ENCODE peak calls at places on chromosomes 11 and 22, in seven cellular contexts. F is glutamatergic neuron, L is PC-9, G is H1, A is astrocyte, N is mammary epithelial cell, X is ovary. I is an unnamed sample.
A peak's percentile ranks its signal among the peaks of the same experiment; 100 is the strongest.

GRCh38 chr11:61955416-61956135 is 5.4 kb downstream of the BEST1 start:
- DNase-seq in F (peak; percentile 46), L (no peak), G (peak; percentile 93), A (no peak), N (no peak), X (peak; percentile 65), I (peak; percentile 47)

GRCh38 chr11:1122356-1123002 is 35.3 kb upstream of the MUC5AC start:
- DNase-seq in F (no peak), L (no peak), G (no peak), A (no peak), N (no peak), X (no peak), I (no peak)

GRCh38 chr11:131977854-131978253 is 607.4 kb downstream of the NTM start:
- DNase-seq in F (no peak), L (no peak), G (no peak), A (peak; percentile 93), N (peak; percentile 78), X (no peak), I (no peak)

GRCh38 chr11:117950320-117950719 is 21.1 kb upstream of the TMPRSS13 start:
- DNase-seq in F (no peak), L (no peak), G (peak; percentile 22), A (no peak), N (no peak), X (no peak), I (no peak)

GRCh38 chr22:36327922-36328551 is 59.7 kb downstream of the MYH9 start:
- DNase-seq in F (no peak), L (no peak), G (no peak), A (peak; percentile 67), N (no peak), X (no peak), I (no peak)

GRCh38 chr11:14974723-14975587 is 2.8 kb upstream of the CALCA start:
- DNase-seq in F (peak; percentile 77), L (peak; percentile 9), G (peak; percentile 85), A (peak; percentile 11), N (peak; percentile 33), X (no peak), I (peak; percentile 67)

GRCh38 chr11:123063396-123064267 is 1.7 kb upstream of the HSPA8 start:
- DNase-seq in F (peak; percentile 28), L (no peak), G (no peak), A (peak; percentile 41), N (peak; percentile 60), X (peak; percentile 68), I (no peak)

GRCh38 chr22:21014202-21015050 is 539 bp upstream of the P2RX6 start:
- DNase-seq in F (peak; percentile 98), L (peak; percentile 45), G (peak; percentile 94), A (peak; percentile 81), N (peak; percentile 78), X (peak; percentile 91), I (peak; percentile 98)

GRCh38 chr11:77065878-77066228 is 918 bp upstream of the CAPN5 start:
- DNase-seq in F (no peak), L (no peak), G (no peak), A (peak; percentile 29), N (no peak), X (peak; percentile 76), I (peak; percentile 32)

GRCh38 chr11:23263466-23263865 is 403.2 kb upstream of the CCDC179 start:
- DNase-seq in F (no peak), L (no peak), G (no peak), A (peak; percentile 36), N (no peak), X (no peak), I (no peak)

GRCh38 chr11:12248330-12248729 is 129.0 kb upstream of the PARVA start:
- DNase-seq in F (no peak), L (peak; percentile 88), G (no peak), A (no peak), N (no peak), X (peak; percentile 46), I (no peak)

GRCh38 chr11:77126156-77126775 is 1.8 kb upstream of the MYO7A start:
- DNase-seq in F (no peak), L (no peak), G (no peak), A (no peak), N (no peak), X (no peak), I (no peak)

GRCh38 chr11:2812371-2812991 is 73.1 kb downstream of the CDKN1C start:
- DNase-seq in F (no peak), L (no peak), G (no peak), A (no peak), N (no peak), X (peak; percentile 63), I (no peak)

GRCh38 chr11:2766166-2766565 is 66.4 kb upstream of the KCNQ1OT1 start:
- DNase-seq in F (no peak), L (no peak), G (no peak), A (no peak), N (no peak), X (no peak), I (no peak)

GRCh38 chr11:90426442-90426841 is 203.6 kb upstream of the CHORDC1 start:
- DNase-seq in F (no peak), L (no peak), G (no peak), A (no peak), N (no peak), X (no peak), I (no peak)

GRCh38 chr11:76639621-76640020 is 30.9 kb downstream of the LRRC32 start:
- DNase-seq in F (no peak), L (no peak), G (no peak), A (no peak), N (no peak), X (no peak), I (no peak)

GRCh38 chr22:35315855-35316745 is 16.4 kb downstream of the TOM1 start:
- DNase-seq in F (no peak), L (no peak), G (no peak), A (no peak), N (no peak), X (no peak), I (no peak)

GRCh38 chr11:11279956-11280689 is 72.9 kb downstream of the CSNK2A3 start:
- DNase-seq in F (no peak), L (no peak), G (no peak), A (no peak), N (no peak), X (no peak), I (no peak)

GRCh38 chr11:85826096-85826855 is 15.3 kb upstream of the SYTL2 start:
- DNase-seq in F (peak; percentile 53), L (no peak), G (no peak), A (no peak), N (peak; percentile 41), X (peak; percentile 32), I (peak; percentile 26)
- TF ChIP-seq CTCF in F (peak; percentile 37), L (peak; percentile 69), G (peak; percentile 69), A (peak; percentile 35), N (peak; percentile 73), X (no peak), I (peak; percentile 43)

GRCh38 chr22:30754971-30755759 is 60.5 kb downstream of the OSBP2 start:
- DNase-seq in F (peak; percentile 62), L (peak; percentile 60), G (peak; percentile 64), A (peak; percentile 62), N (peak; percentile 65), X (peak; percentile 48), I (peak; percentile 41)
- TF ChIP-seq CTCF in F (peak; percentile 41), L (peak; percentile 87), G (peak; percentile 90), A (peak; percentile 82), N (peak; percentile 67), X (peak; percentile 19), I (peak; percentile 52)

GRCh38 chr11:41306435-41306834 is 153.0 kb downstream of the LRRC4C start:
- DNase-seq in F (no peak), L (no peak), G (no peak), A (peak; percentile 79), N (no peak), X (no peak), I (no peak)

GRCh38 chr11:41307371-41308080 is 151.9 kb downstream of the LRRC4C start:
- DNase-seq in F (no peak), L (no peak), G (no peak), A (no peak), N (no peak), X (no peak), I (no peak)

GRCh38 chr11:41309111-41309522 is 150.3 kb downstream of the LRRC4C start:
- DNase-seq in F (no peak), L (no peak), G (no peak), A (no peak), N (no peak), X (no peak), I (no peak)

GRCh38 chr11:41308286-41308685 is 151.2 kb downstream of the LRRC4C start:
- DNase-seq in F (no peak), L (no peak), G (no peak), A (no peak), N (no peak), X (no peak), I (no peak)

GRCh38 chr11:41309716-41310115 is 149.7 kb downstream of the LRRC4C start:
- DNase-seq in F (no peak), L (no peak), G (no peak), A (no peak), N (no peak), X (no peak), I (no peak)
- TF ChIP-seq CTCF in F (no peak), L (peak; percentile 34), G (peak; percentile 5), A (no peak), N (no peak), X (no peak), I (no peak)

GRCh38 chr22:38139901-38140300 is 29.4 kb upstream of the BAIAP2L2 start:
- DNase-seq in F (no peak), L (no peak), G (no peak), A (no peak), N (no peak), X (no peak), I (no peak)

GRCh38 chr22:38141574-38141973 is 31.1 kb upstream of the BAIAP2L2 start:
- DNase-seq in F (no peak), L (no peak), G (no peak), A (no peak), N (no peak), X (no peak), I (no peak)

GRCh38 chr22:38148252-38148651 is 33.4 kb downstream of the PLA2G6 start:
- DNase-seq in F (no peak), L (peak; percentile 48), G (no peak), A (peak; percentile 81), N (peak; percentile 70), X (no peak), I (no peak)

GRCh38 chr22:38142606-38143005 is 32.1 kb upstream of the BAIAP2L2 start:
- DNase-seq in F (no peak), L (no peak), G (no peak), A (no peak), N (no peak), X (no peak), I (no peak)

GRCh38 chr22:38144025-38144405 is 33.5 kb upstream of the BAIAP2L2 start:
- DNase-seq in F (no peak), L (peak; percentile 22), G (no peak), A (no peak), N (no peak), X (no peak), I (no peak)
- TF ChIP-seq CTCF in F (no peak), L (peak; percentile 43), G (peak; percentile 43), A (no peak), N (no peak), X (no peak), I (no peak)

GRCh38 chr11:106603971-106604370 is 414.3 kb downstream of the GUCY1A2 start:
- DNase-seq in F (no peak), L (no peak), G (no peak), A (no peak), N (no peak), X (no peak), I (no peak)
- TF ChIP-seq CTCF in F (no peak), L (no peak), G (peak; percentile 13), A (no peak), N (no peak), X (no peak), I (no peak)

I was measured in nephron progenitor cell.